ENCODE peak calls at places on chromosomes 12 and 14, in seven cellular contexts. J, Q, C, K, Z, W and G are unnamed samples.

GRCh38 chr14:51327376-51327775 is 87.3 kb downstream of the TMX1 start:
- DNase-seq in Q (no peak), W (no peak), C (no peak), K (no peak), Z (no peak), J (no peak), G (no peak)

GRCh38 chr14:100369019-100369418 is 45.9 kb downstream of the SLC25A47 start:
- DNase-seq in Q (no peak), J (no peak), K (no peak), C (no peak), Z (no peak), W (no peak), G (no peak)

GRCh38 chr14:104964546-104964945 is 13.6 kb downstream of the AHNAK2 start:
- DNase-seq in W (no peak), J (no peak), C (no peak), Z (no peak), Q (no peak), K (no peak), G (no peak)

GRCh38 chr12:40469736-40470135 is 222.5 kb upstream of the CNTN1 start:
- DNase-seq in W (no peak), C (no peak), K (no peak), Z (no peak), J (no peak), Q (no peak), G (no peak)

GRCh38 chr14:82710257-82710841 is 1176.7 kb upstream of the SEL1L start:
- DNase-seq in Z (peak), C (peak), Q (no peak), K (peak), W (no peak), J (peak), G (peak)

GRCh38 chr12:98998697-98999299 is 353.7 kb downstream of the APAF1 start:
- DNase-seq in Z (no peak), W (no peak), Q (no peak), J (no peak), C (no peak), K (no peak), G (no peak)

GRCh38 chr12:110317921-110318320 is 36.9 kb downstream of the ATP2A2 start:
- DNase-seq in Q (no peak), C (no peak), Z (no peak), K (no peak), J (no peak), W (no peak), G (no peak)

GRCh38 chr14:35231207-35231755 is 60.9 kb upstream of the PSMA6 start:
- DNase-seq in Z (no peak), C (no peak), W (no peak), Q (no peak), J (no peak), K (no peak), G (no peak)

GRCh38 chr12:2826721-2827515 is 7.9 kb downstream of the NRIP2 start:
- DNase-seq in Z (no peak), C (no peak), J (no peak), Q (no peak), K (no peak), W (no peak), G (no peak)

GRCh38 chr14:104429291-104429861 is 150.2 kb upstream of the C14orf180 start:
- DNase-seq in Z (no peak), J (no peak), Q (no peak), K (no peak), C (no peak), W (peak), G (no peak)

GRCh38 chr12:131987552-131987951 is 37.8 kb downstream of the EP400 start:
- DNase-seq in Z (no peak), C (no peak), Q (no peak), W (no peak), K (no peak), J (no peak), G (no peak)

GRCh38 chr14:100979780-100980179 is 76.3 kb upstream of the RTL1 start:
- DNase-seq in W (no peak), C (no peak), J (no peak), K (no peak), Q (no peak), Z (no peak), G (no peak)

GRCh38 chr12:53452159-53453077 is 516 bp downstream of the PCBP2 start:
- DNase-seq in Q (peak), Z (peak), K (peak), J (peak), W (peak), C (peak), G (peak)

GRCh38 chr12:120991965-120992364 is 13.6 kb downstream of the HNF1A start:
- DNase-seq in K (no peak), Q (no peak), J (no peak), Z (no peak), C (no peak), W (no peak), G (no peak)

GRCh38 chr12:101042211-101042610 is 167.8 kb downstream of the SLC5A8 start:
- DNase-seq in W (no peak), Q (no peak), C (no peak), Z (no peak), J (no peak), K (no peak), G (no peak)

GRCh38 chr12:31260840-31261239 is 65.1 kb downstream of the SINHCAF start:
- DNase-seq in K (no peak), W (no peak), C (no peak), J (no peak), Z (no peak), Q (no peak), G (no peak)

GRCh38 chr14:103714063-103714724 is 1.1 kb downstream of the XRCC3 start:
- DNase-seq in K (no peak), C (no peak), J (no peak), W (no peak), Z (no peak), Q (no peak), G (no peak)

GRCh38 chr14:102437997-102438922 is 71.3 kb downstream of the ANKRD9 start:
- DNase-seq in C (peak), J (peak), Q (peak), W (peak), Z (peak), K (peak), G (peak)

GRCh38 chr12:27462851-27463250 is 16.3 kb downstream of the SMCO2 start:
- DNase-seq in Q (no peak), W (no peak), C (no peak), Z (no peak), K (no peak), J (peak), G (no peak)

GRCh38 chr14:56107615-56108014 is 10.6 kb upstream of the PELI2 start:
- DNase-seq in C (no peak), Z (no peak), J (no peak), W (no peak), Q (no peak), K (no peak), G (no peak)

GRCh38 chr12:50186667-50187066 is 19.5 kb upstream of the CERS5 start:
- DNase-seq in C (no peak), J (no peak), K (no peak), Q (no peak), W (no peak), Z (no peak), G (no peak)

GRCh38 chr14:87491816-87492215 is 501.2 kb downstream of the GALC start:
- DNase-seq in J (no peak), W (no peak), Q (no peak), K (no peak), Z (no peak), C (no peak), G (no peak)

GRCh38 chr12:30047499-30048262 is 263.9 kb upstream of the TMTC1 start:
- DNase-seq in C (no peak), Q (no peak), J (no peak), Z (no peak), W (no peak), K (no peak), G (no peak)

GRCh38 chr14:100306506-100307214 is 416 bp upstream of the SLC25A29 start:
- DNase-seq in Z (peak), C (peak), K (peak), J (peak), W (peak), Q (peak), G (peak)